ENCODE peak calls at places on chromosome 11, in six cellular contexts. H is GM12878, O is HCT116, A is upper lobe of left lung, X is Panc1, U is HepG2. E is an unnamed sample.

GRCh38 chr11:57805780-57806179 is 44.2 kb downstream of the CTNND1 start:
- ATAC-seq in H (no peak), O (no peak), A (no peak), X (no peak), U (no peak), E (no peak)

GRCh38 chr11:59295435-59295834 is 63.3 kb upstream of the OR5AN1 start:
- ATAC-seq in H (no peak), O (no peak), A (no peak), X (no peak), U (no peak), E (no peak)

GRCh38 chr11:128294685-128295079 is 292.7 kb downstream of the ETS1 start:
- ATAC-seq in H (no peak), O (no peak), A (no peak), X (no peak), U (no peak), E (no peak)

GRCh38 chr11:67439321-67440228 is 2.1 kb upstream of the PTPRCAP start:
- ATAC-seq in H (no peak), O (peak; percentile 57), A (no peak), X (peak; percentile 43), U (peak; percentile 40), E (no peak)

GRCh38 chr11:118892515-118892914 is 8.8 kb downstream of the CXCR5 start:
- ATAC-seq in H (peak; percentile 25), O (no peak), A (no peak), X (no peak), U (no peak), E (no peak)

GRCh38 chr11:6682591-6682935 is 577 bp downstream of the MRPL17 start:
- ATAC-seq in H (peak; percentile 14), O (no peak), A (no peak), X (peak; percentile 1), U (peak; percentile 18), E (no peak)

GRCh38 chr11:7605544-7605943 is 67.8 kb downstream of the CYB5R2 start:
- ATAC-seq in H (no peak), O (peak; percentile 78), A (peak; percentile 80), X (peak; percentile 45), U (peak; percentile 65), E (no peak)

GRCh38 chr11:102599642-102600261 is 25.4 kb downstream of the MMP20 start:
- ATAC-seq in H (peak; percentile 94), O (peak; percentile 71), A (no peak), X (peak; percentile 89), U (peak; percentile 61), E (no peak)

GRCh38 chr11:8610532-8611116 is 16.6 kb upstream of the STK33 start:
- ATAC-seq in H (no peak), O (no peak), A (no peak), X (no peak), U (no peak), E (no peak)

GRCh38 chr11:39432929-39433328 is 2026.5 kb downstream of the LRRC4C start:
- ATAC-seq in H (no peak), O (no peak), A (no peak), X (no peak), U (no peak), E (no peak)

GRCh38 chr11:35193767-35194166 is 54.8 kb downstream of the CD44 start:
- ATAC-seq in H (no peak), O (no peak), A (no peak), X (no peak), U (no peak), E (no peak)

GRCh38 chr11:6443269-6444003 is 2.6 kb upstream of the HPX start:
- ATAC-seq in H (peak; percentile 91), O (peak; percentile 93), A (peak; percentile 79), X (peak; percentile 85), U (peak; percentile 65), E (peak; percentile 81)

GRCh38 chr11:105227363-105227762 is 87.8 kb upstream of the CARD18 start:
- ATAC-seq in H (no peak), O (no peak), A (no peak), X (no peak), U (peak; percentile 35), E (no peak)

GRCh38 chr11:123694551-123694950 is 40.1 kb upstream of the SCN3B start:
- ATAC-seq in H (no peak), O (no peak), A (no peak), X (no peak), U (no peak), E (no peak)

GRCh38 chr11:123696183-123696582 is 41.8 kb upstream of the SCN3B start:
- ATAC-seq in H (no peak), O (no peak), A (no peak), X (no peak), U (no peak), E (no peak)

GRCh38 chr11:123684601-123685000 is 30.2 kb upstream of the SCN3B start:
- ATAC-seq in H (no peak), O (no peak), A (no peak), X (no peak), U (no peak), E (no peak)

GRCh38 chr11:123690490-123690889 is 36.1 kb upstream of the SCN3B start:
- ATAC-seq in H (no peak), O (no peak), A (no peak), X (no peak), U (no peak), E (no peak)
- TF ChIP-seq POLR2AphosphoS5 in H (no peak), O (no peak), A (no peak), X (no peak), U (no peak), E (no peak)

GRCh38 chr11:69647761-69648497 is 7.0 kb downstream of the CCND1 start:
- ATAC-seq in H (peak; percentile 10), O (peak; percentile 2), A (no peak), X (no peak), U (no peak), E (no peak)
- TF ChIP-seq POLR2AphosphoS5 in H (no peak), O (no peak), A (no peak), X (no peak), U (peak; percentile 20), E (no peak)

GRCh38 chr11:798093-798713 is at the start of gene SLC25A22:
- ATAC-seq in H (peak; percentile 70), O (peak; percentile 66), A (peak; percentile 72), X (peak; percentile 71), U (peak; percentile 52), E (peak; percentile 77)

GRCh38 chr11:795638-796564 is 2.2 kb downstream of the SLC25A22 start:
- ATAC-seq in H (peak; percentile 73), O (peak; percentile 34), A (peak; percentile 87), X (peak; percentile 33), U (peak; percentile 68), E (peak; percentile 69)

GRCh38 chr11:799641-800316 is 1.7 kb upstream of the SLC25A22 start:
- ATAC-seq in H (no peak), O (no peak), A (no peak), X (no peak), U (no peak), E (no peak)

GRCh38 chr11:796565-797299 is 1.3 kb downstream of the SLC25A22 start:
- ATAC-seq in H (no peak), O (no peak), A (no peak), X (peak; percentile 5), U (peak; percentile 30), E (peak; percentile 0)

GRCh38 chr11:797300-798092 is 585 bp downstream of the SLC25A22 start:
- ATAC-seq in H (peak; percentile 76), O (peak; percentile 49), A (peak; percentile 41), X (peak; percentile 69), U (peak; percentile 61), E (peak; percentile 51)
- TF ChIP-seq POLR2AphosphoS5 in H (peak; percentile 42), O (peak; percentile 21), A (no peak), X (no peak), U (no peak), E (no peak)

GRCh38 chr11:2700415-2701211 is 819 bp upstream of the KCNQ1OT1 start:
- ATAC-seq in H (peak; percentile 65), O (peak; percentile 62), A (peak; percentile 45), X (peak; percentile 71), U (peak; percentile 60), E (peak; percentile 56)
- TF ChIP-seq POLR2AphosphoS5 in H (no peak), O (no peak), A (no peak), X (no peak), U (no peak), E (no peak)

GRCh38 chr11:132408877-132409276 is 1038.5 kb downstream of the NTM start:
- ATAC-seq in H (peak; percentile 93), O (no peak), A (no peak), X (no peak), U (no peak), E (no peak)
- TF ChIP-seq POLR2AphosphoS5 in H (no peak), O (no peak), A (no peak), X (no peak), U (no peak), E (no peak)

DNA sequence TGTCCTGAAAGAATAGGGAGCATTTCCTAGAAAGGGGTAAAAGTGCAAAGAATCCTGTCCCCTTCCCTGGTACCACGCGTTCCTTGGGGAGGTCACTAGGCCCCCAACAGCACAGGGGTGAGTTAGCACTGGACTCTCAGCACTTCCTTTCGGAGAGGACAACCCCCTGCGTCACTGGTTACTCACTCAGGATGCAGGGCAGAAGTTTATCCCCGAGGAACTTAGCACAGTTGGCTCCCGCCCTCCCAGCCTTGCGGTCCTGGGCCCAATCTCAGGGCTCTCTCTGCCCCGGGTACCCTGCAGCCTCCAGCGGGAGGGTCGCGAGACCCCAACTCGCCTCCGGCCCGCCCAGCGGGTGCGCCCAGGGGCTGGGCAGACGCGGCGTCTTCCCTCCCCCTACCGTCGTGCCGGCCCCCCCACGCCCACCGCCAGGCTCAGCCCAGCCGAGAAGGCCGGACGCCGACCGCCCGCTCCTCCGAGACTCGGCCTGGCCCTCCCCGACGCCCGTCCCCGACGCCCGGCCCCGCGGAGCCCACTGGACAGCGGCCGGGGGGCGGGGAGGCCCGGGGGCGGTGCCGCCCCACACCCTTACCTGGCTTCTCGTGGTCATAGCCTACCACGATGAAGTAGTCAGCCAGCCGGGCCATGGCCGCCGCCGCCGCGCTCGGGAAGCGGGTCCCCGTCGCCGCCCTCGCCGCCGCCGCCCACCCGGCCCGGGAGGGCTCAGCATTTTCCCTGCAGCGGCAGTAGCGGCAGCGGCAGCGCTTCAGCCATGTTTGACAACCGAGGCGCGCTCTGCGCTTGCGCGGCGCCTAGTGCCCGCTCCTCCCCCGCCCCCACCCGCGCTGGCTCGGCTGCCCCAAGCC is at the start of gene SBF2:
- ATAC-seq in H (peak; percentile 70), O (peak; percentile 84), A (peak; percentile 87), X (peak; percentile 91), U (peak; percentile 73), E (peak; percentile 88)
- TF ChIP-seq POLR2AphosphoS5 in H (no peak), O (peak; percentile 84), A (peak; percentile 98), X (peak; percentile 91), U (peak; percentile 73), E (peak; percentile 90)

DNA sequence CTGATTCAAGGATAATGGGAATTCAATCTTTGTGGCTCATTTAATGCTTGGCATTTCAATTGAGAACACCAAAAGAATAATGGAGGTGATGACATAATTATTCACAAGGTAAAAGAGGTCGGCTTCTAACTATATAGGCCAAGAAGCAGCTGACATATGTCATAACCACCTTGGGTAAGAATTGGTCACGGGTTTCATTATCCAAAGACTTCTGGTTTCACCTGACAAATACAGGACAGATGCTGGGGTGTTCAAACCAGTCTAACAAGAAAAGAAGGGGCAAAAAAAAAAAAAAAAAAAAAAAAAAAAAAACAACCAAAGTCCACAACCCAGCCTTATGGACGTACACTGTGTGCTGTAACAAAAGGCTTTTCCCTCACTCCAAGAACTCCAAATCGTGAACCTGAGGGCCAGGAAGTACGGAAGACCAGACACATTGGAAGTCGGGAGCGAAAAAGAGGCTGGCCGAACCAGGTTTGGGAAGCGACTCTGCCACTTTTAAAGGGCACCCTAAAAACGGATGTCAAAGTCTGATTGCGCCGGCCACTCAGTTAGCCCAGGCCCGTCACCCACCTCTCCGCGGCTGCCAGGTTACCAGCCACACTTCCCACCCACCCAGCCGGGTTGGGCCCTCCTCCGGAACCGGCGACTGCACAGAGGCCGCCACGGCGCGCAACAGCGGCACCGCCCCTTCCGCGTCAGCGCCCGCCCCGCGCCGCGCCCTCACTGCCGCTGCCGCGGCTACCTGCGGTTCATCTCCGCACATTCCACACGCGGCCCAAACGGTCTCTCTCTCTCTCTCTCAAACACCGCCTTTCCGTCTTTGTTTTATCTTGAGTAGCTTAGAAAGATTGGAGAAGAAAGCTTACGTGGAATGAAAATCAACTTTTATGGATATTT is at the start of gene HARBI1:
- ATAC-seq in H (peak; percentile 98), O (peak; percentile 95), A (peak; percentile 98), X (peak; percentile 97), U (peak; percentile 97), E (peak; percentile 99)
- TF ChIP-seq POLR2AphosphoS5 in H (peak; percentile 75), O (peak; percentile 54), A (peak; percentile 46), X (peak; percentile 66), U (peak; percentile 5), E (peak; percentile 40)

E was measured in gastroesophageal sphincter.